ENCODE peak calls at places on chromosomes 16 and 17, in five cellular contexts. K is activated CD4-positive, alpha-beta T cell treated with anti-CD3 and anti-CD28 coated beads for 24 hours; W is T-cell; P is progenitor cell of endocrine pancreas; O is upper lobe of right lung. N is an unnamed sample.

GRCh38 chr17:66420961-66421371 is 118.6 kb downstream of the PRKCA start:
- DNase-seq in K (no peak), W (no peak), P (no peak), O (no peak), N (no peak)

GRCh38 chr17:62631936-62632924 is 4.8 kb downstream of the MRC2 start:
- DNase-seq in K (no peak), W (no peak), P (no peak), O (no peak), N (no peak)

GRCh38 chr17:1533649-1534325 is 17.4 kb upstream of the INPP5K start:
- DNase-seq in K (no peak), W (no peak), P (no peak), O (no peak), N (no peak)

GRCh38 chr16:12238598-12238997 is 262.1 kb downstream of the SNX29 start:
- DNase-seq in K (no peak), W (no peak), P (no peak), O (no peak), N (no peak)

GRCh38 chr16:66265556-66266133 is 100.8 kb upstream of the CDH5 start:
- DNase-seq in K (no peak), W (no peak), P (no peak), O (peak; percentile 31), N (no peak)

GRCh38 chr16:17776888-17777287 is 306.1 kb upstream of the XYLT1 start:
- DNase-seq in K (no peak), W (no peak), P (no peak), O (no peak), N (no peak)

GRCh38 chr17:78438694-78439325 is 60.4 kb downstream of the PGS1 start:
- DNase-seq in K (no peak), W (no peak), P (no peak), O (no peak), N (no peak)

GRCh38 chr17:75147878-75148546 is 6.3 kb downstream of the JPT1 start:
- DNase-seq in K (no peak), W (no peak), P (no peak), O (peak; percentile 27), N (no peak)

GRCh38 chr17:18258356-18259038 is at the start of gene FLII:
- DNase-seq in K (peak; percentile 44), W (peak; percentile 38), P (peak; percentile 38), O (no peak), N (no peak)

GRCh38 chr17:49404906-49405305 is 9.8 kb downstream of the PHB1 start:
- DNase-seq in K (no peak), W (no peak), P (no peak), O (no peak), N (no peak)

GRCh38 chr17:73003487-73003886 is 89.0 kb downstream of the SLC39A11 start:
- DNase-seq in K (no peak), W (no peak), P (no peak), O (no peak), N (no peak)

GRCh38 chr16:67552476-67552875 is 9.8 kb upstream of the CTCF start:
- DNase-seq in K (no peak), W (no peak), P (no peak), O (no peak), N (no peak)

GRCh38 chr17:6853764-6854442 is 22.4 kb upstream of the TEKT1 start:
- DNase-seq in K (no peak), W (no peak), P (no peak), O (no peak), N (no peak)

GRCh38 chr17:29560306-29560705 is 6.5 kb downstream of the ABHD15 start:
- DNase-seq in K (no peak), W (no peak), P (no peak), O (no peak), N (no peak)